ENCODE peak calls at places on chromosome 5, in nine cellular contexts. Y, N, O, R, E, U, V, B and F are unnamed samples.

GRCh38 chr5:178589180-178590140 is 733 bp downstream of the COL23A1 start:
- DNase-seq in Y (peak; percentile 61), N (peak; percentile 65), O (no peak), R (peak; percentile 91), E (peak; percentile 82), U (no peak), V (peak; percentile 80), B (no peak), F (no peak)

GRCh38 chr5:141637266-141637692 is 482 bp downstream of the RELL2 start:
- DNase-seq in Y (peak; percentile 40), N (peak; percentile 60), O (no peak), R (peak; percentile 86), E (peak; percentile 62), U (peak; percentile 64), V (no peak), B (peak; percentile 30), F (no peak)

GRCh38 chr5:110333384-110333783 is 393.1 kb downstream of the TMEM232 start:
- DNase-seq in Y (no peak), N (peak; percentile 86), O (peak; percentile 3), R (no peak), E (peak; percentile 78), U (peak; percentile 15), V (peak; percentile 29), B (no peak), F (peak; percentile 24)

GRCh38 chr5:145847499-145848497 is 12.7 kb upstream of the PRELID2 start:
- DNase-seq in Y (peak; percentile 93), N (no peak), O (peak; percentile 40), R (no peak), E (no peak), U (no peak), V (no peak), B (no peak), F (peak; percentile 72)

GRCh38 chr5:65867509-65868195 is 58.7 kb upstream of the ERBIN start:
- DNase-seq in Y (no peak), N (no peak), O (no peak), R (no peak), E (peak; percentile 9), U (no peak), V (no peak), B (no peak), F (peak; percentile 8)

GRCh38 chr5:96614110-96614691 is 48.0 kb upstream of the CAST start:
- DNase-seq in Y (peak; percentile 96), N (peak; percentile 87), O (peak; percentile 79), R (peak; percentile 64), E (peak; percentile 85), U (peak; percentile 71), V (peak; percentile 84), B (peak; percentile 45), F (peak; percentile 92)

GRCh38 chr5:124908603-124909451 is 162.4 kb upstream of the ZNF608 start:
- DNase-seq in Y (peak; percentile 43), N (no peak), O (no peak), R (peak; percentile 60), E (peak; percentile 36), U (no peak), V (peak; percentile 40), B (no peak), F (no peak)

GRCh38 chr5:19855453-19855852 is 132.5 kb downstream of the CDH18 start:
- DNase-seq in Y (peak; percentile 10), N (no peak), O (no peak), R (no peak), E (no peak), U (no peak), V (no peak), B (no peak), F (no peak)

GRCh38 chr5:37837101-37838032 is 2.5 kb downstream of the GDNF start:
- DNase-seq in Y (peak; percentile 95), N (peak; percentile 65), O (peak; percentile 18), R (peak; percentile 76), E (peak; percentile 78), U (peak; percentile 45), V (peak; percentile 88), B (peak; percentile 59), F (peak; percentile 84)

GRCh38 chr5:56763711-56764466 is 51.5 kb upstream of the MAP3K1 start:
- DNase-seq in Y (peak; percentile 47), N (no peak), O (no peak), R (peak; percentile 71), E (no peak), U (peak; percentile 45), V (peak; percentile 28), B (no peak), F (peak; percentile 22)

GRCh38 chr5:108801301-108801700 is 53.6 kb downstream of the FER start:
- DNase-seq in Y (no peak), N (no peak), O (no peak), R (no peak), E (no peak), U (no peak), V (no peak), B (no peak), F (no peak)

GRCh38 chr5:1744393-1745189 is 55.0 kb downstream of the MRPL36 start:
- DNase-seq in Y (no peak), N (no peak), O (no peak), R (no peak), E (no peak), U (no peak), V (no peak), B (no peak), F (no peak)

GRCh38 chr5:133926960-133927615 is 41.3 kb downstream of the C5orf15 start:
- DNase-seq in Y (no peak), N (no peak), O (no peak), R (peak; percentile 87), E (no peak), U (no peak), V (peak; percentile 50), B (no peak), F (peak; percentile 4)

GRCh38 chr5:172906436-172906835 is 52.8 kb upstream of the RPL26L1 start:
- DNase-seq in Y (peak; percentile 40), N (no peak), O (no peak), R (no peak), E (no peak), U (no peak), V (no peak), B (no peak), F (no peak)

GRCh38 chr5:37437716-37438115 is 58.6 kb downstream of the WDR70 start:
- DNase-seq in Y (peak; percentile 6), N (no peak), O (no peak), R (no peak), E (no peak), U (no peak), V (no peak), B (no peak), F (no peak)

GRCh38 chr5:3311443-3311842 is 284.2 kb upstream of the IRX1 start:
- DNase-seq in Y (no peak), N (no peak), O (no peak), R (no peak), E (no peak), U (no peak), V (no peak), B (no peak), F (no peak)

GRCh38 chr5:131461742-131462141 is 173.3 kb downstream of the RAPGEF6 start:
- DNase-seq in Y (no peak), N (no peak), O (no peak), R (no peak), E (no peak), U (no peak), V (no peak), B (no peak), F (no peak)

GRCh38 chr5:42242829-42243485 is 180.3 kb upstream of the GHR start:
- DNase-seq in Y (no peak), N (no peak), O (no peak), R (no peak), E (no peak), U (no peak), V (no peak), B (no peak), F (no peak)

GRCh38 chr5:138789771-138790242 is 36.6 kb downstream of the CTNNA1 start:
- DNase-seq in Y (peak; percentile 58), N (peak; percentile 86), O (peak; percentile 37), R (peak; percentile 52), E (peak; percentile 72), U (peak; percentile 48), V (peak; percentile 34), B (peak; percentile 50), F (no peak)

GRCh38 chr5:179554981-179555380 is 4.6 kb downstream of the RUFY1 start:
- DNase-seq in Y (no peak), N (no peak), O (no peak), R (no peak), E (no peak), U (no peak), V (no peak), B (no peak), F (no peak)

GRCh38 chr5:35622974-35623373 is 5.3 kb downstream of the SPEF2 start:
- DNase-seq in Y (no peak), N (no peak), O (no peak), R (no peak), E (no peak), U (no peak), V (no peak), B (no peak), F (no peak)

GRCh38 chr5:35626553-35626952 is 8.9 kb downstream of the SPEF2 start:
- DNase-seq in Y (no peak), N (no peak), O (no peak), R (no peak), E (no peak), U (no peak), V (no peak), B (no peak), F (no peak)

GRCh38 chr5:35626108-35626507 is 8.4 kb downstream of the SPEF2 start:
- DNase-seq in Y (peak; percentile 72), N (no peak), O (no peak), R (no peak), E (no peak), U (no peak), V (no peak), B (no peak), F (no peak)
- TF ChIP-seq EZH2phosphoT487 in Y (no peak), N (no peak), O (no peak), R (no peak), E (no peak), U (no peak), V (no peak), B (no peak), F (no peak)

GRCh38 chr5:168979140-168979539 is 321.8 kb downstream of the SLIT3 start:
- DNase-seq in Y (no peak), N (no peak), O (no peak), R (no peak), E (no peak), U (no peak), V (no peak), B (no peak), F (no peak)
- TF ChIP-seq EZH2phosphoT487 in Y (no peak), N (no peak), O (no peak), R (no peak), E (no peak), U (no peak), V (no peak), B (no peak), F (no peak)

DNA sequence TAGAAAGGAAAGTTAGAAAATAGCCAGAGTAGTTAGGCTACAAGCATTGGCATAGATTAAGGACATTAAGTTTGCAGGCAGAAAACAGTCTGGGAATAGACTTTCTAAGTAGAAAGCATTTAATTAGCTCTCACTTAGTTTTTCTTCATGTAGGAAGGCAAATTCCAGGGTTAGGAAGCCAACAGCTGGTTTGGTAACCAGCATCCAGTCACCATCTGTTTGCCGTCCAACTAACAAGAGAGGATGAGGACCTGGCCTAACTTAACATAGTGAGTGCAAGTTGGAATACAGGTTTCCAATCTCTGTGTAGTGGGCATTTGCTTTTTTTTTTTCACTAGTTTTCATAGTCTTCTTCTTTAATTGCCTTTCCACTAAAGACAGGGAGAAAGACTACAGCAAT is 121.7 kb upstream of the NR3C1 start:
- DNase-seq in Y (no peak), N (no peak), O (no peak), R (no peak), E (no peak), U (no peak), V (no peak), B (no peak), F (no peak)
- TF ChIP-seq EZH2phosphoT487 in Y (no peak), N (no peak), O (no peak), R (no peak), E (no peak), U (no peak), V (no peak), B (no peak), F (no peak)

GRCh38 chr5:34959323-34959722 is 30.0 kb downstream of the DNAJC21 start:
- DNase-seq in Y (peak; percentile 63), N (no peak), O (no peak), R (no peak), E (no peak), U (no peak), V (peak; percentile 40), B (peak; percentile 86), F (peak; percentile 75)
- TF ChIP-seq EZH2phosphoT487 in Y (no peak), N (no peak), O (no peak), R (no peak), E (no peak), U (no peak), V (no peak), B (no peak), F (no peak)